ENCODE peak calls at places on chromosomes 4 and X, in five cellular contexts. E is fibroblast of the aortic adventitia; Q is CD8-positive, alpha-beta memory T cell; S is HCT116; R is fibroblast of mammary gland. B is an unnamed sample.

GRCh38 chrX:71606536-71607216 is 11.6 kb downstream of the CXCR3 start:
- DNase-seq in E (no peak), Q (no peak), S (no peak), R (no peak), B (no peak)

GRCh38 chrX:101550362-101550761 is at the start of gene ARMCX1:
- DNase-seq in E (peak; percentile 79), Q (no peak), S (no peak), R (peak; percentile 84), B (peak; percentile 16)

GRCh38 chrX:68196939-68197791 is 236.1 kb downstream of the OPHN1 start:
- DNase-seq in E (peak; percentile 64), Q (no peak), S (peak; percentile 37), R (peak; percentile 53), B (peak; percentile 13)

GRCh38 chr4:101367201-101367600 is 19.9 kb upstream of the PPP3CA start:
- DNase-seq in E (peak; percentile 91), Q (no peak), S (no peak), R (peak; percentile 84), B (no peak)

GRCh38 chr4:22514001-22514400 is 1.9 kb downstream of the ADGRA3 start:
- DNase-seq in E (peak; percentile 52), Q (no peak), S (no peak), R (peak; percentile 83), B (no peak)

GRCh38 chr4:108110450-108110849 is 58.3 kb downstream of the LEF1 start:
- DNase-seq in E (no peak), Q (no peak), S (no peak), R (no peak), B (no peak)

GRCh38 chrX:13742397-13743176 is 8.0 kb downstream of the OFD1 start:
- DNase-seq in E (no peak), Q (peak; percentile 42), S (no peak), R (no peak), B (no peak)

GRCh38 chr4:53476232-53477037 is 99.0 kb downstream of the FIP1L1 start:
- DNase-seq in E (peak; percentile 99), Q (no peak), S (no peak), R (peak; percentile 100), B (no peak)

GRCh38 chrX:13401724-13402123 is 81.9 kb upstream of the ATXN3L start:
- DNase-seq in E (no peak), Q (no peak), S (no peak), R (no peak), B (no peak)

GRCh38 chrX:68146054-68146453 is 287.2 kb downstream of the OPHN1 start:
- DNase-seq in E (peak; percentile 65), Q (no peak), S (peak; percentile 10), R (peak; percentile 65), B (no peak)

GRCh38 chr4:22483551-22483981 is 32.3 kb downstream of the ADGRA3 start:
- DNase-seq in E (peak; percentile 74), Q (no peak), S (no peak), R (peak; percentile 98), B (no peak)

GRCh38 chr4:87823741-87824140 is 9.0 kb upstream of the MEPE start:
- DNase-seq in E (no peak), Q (no peak), S (no peak), R (no peak), B (no peak)

GRCh38 chrX:129403974-129404669 is 119.2 kb downstream of the SMARCA1 start:
- DNase-seq in E (no peak), Q (no peak), S (no peak), R (no peak), B (no peak)

GRCh38 chr4:105122334-105122733 is 24.3 kb upstream of the TET2 start:
- DNase-seq in E (peak; percentile 31), Q (no peak), S (no peak), R (no peak), B (peak; percentile 39)

GRCh38 chr4:7857238-7857701 is 82.4 kb downstream of the AFAP1 start:
- DNase-seq in E (peak; percentile 99), Q (no peak), S (no peak), R (peak; percentile 97), B (no peak)

GRCh38 chr4:88008133-88008621 is 742 bp downstream of the PKD2 start:
- DNase-seq in E (peak; percentile 51), Q (no peak), S (no peak), R (peak; percentile 49), B (no peak)

GRCh38 chr4:38856524-38857337 is at the start of gene TLR6:
- DNase-seq in E (peak; percentile 64), Q (peak; percentile 46), S (peak; percentile 80), R (peak; percentile 59), B (peak; percentile 52)

GRCh38 chr4:38855466-38855865 is 1.2 kb downstream of the TLR6 start:
- DNase-seq in E (no peak), Q (no peak), S (no peak), R (no peak), B (no peak)

GRCh38 chr4:38857354-38858096 is 908 bp upstream of the TLR6 start:
- DNase-seq in E (peak; percentile 86), Q (no peak), S (peak; percentile 92), R (peak; percentile 94), B (no peak)

GRCh38 chr4:38858097-38858420 is 1.4 kb upstream of the TLR6 start:
- DNase-seq in E (no peak), Q (no peak), S (no peak), R (no peak), B (no peak)

GRCh38 chr4:38856046-38856445 is 571 bp downstream of the TLR6 start:
- DNase-seq in E (no peak), Q (no peak), S (no peak), R (no peak), B (no peak)
- H3K4me3 ChIP-seq in E (no peak overlapping the region), Q (peak overlapping the region; percentile 11), S (peak overlapping the region; percentile 41), R (no peak overlapping the region), B (no peak overlapping the region)

DNA sequence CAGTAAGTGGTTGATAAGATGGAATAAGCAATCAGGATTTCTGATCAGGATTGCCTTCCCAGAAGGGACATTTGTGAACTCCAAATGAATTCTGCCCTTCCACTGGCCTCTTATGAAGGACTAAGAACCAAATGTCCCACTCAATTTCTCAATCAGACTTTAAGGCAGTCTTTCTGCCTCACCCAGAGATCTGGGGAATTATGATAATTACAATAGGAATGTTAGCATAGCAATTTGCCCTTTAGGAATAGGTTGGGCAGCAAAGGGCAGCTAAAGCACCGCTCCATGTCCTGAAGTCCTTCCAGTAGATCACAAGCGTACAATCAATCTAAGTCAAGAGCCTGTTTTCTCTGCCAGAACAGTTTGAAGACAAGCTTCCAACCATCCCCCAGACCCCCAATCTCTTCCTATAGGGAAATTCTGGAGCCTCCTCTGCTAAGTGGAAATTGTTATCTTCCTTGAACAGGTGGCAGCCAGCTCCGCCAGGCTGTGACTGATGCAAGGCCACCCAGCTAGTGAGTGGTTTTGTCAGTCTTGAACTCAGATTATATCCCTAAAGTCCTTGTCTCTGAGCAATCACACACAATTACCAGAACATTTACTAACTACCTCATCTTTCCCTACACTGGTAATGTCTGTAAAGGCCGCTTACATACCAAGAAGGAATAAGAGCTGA is 18.6 kb downstream of the NKX3-2 start:
- DNase-seq in E (no peak), Q (no peak), S (no peak), R (no peak), B (no peak)
- H3K4me3 ChIP-seq in E (no peak overlapping the region), Q (no peak overlapping the region), S (no peak overlapping the region), R (no peak overlapping the region), B (no peak overlapping the region)

DNA sequence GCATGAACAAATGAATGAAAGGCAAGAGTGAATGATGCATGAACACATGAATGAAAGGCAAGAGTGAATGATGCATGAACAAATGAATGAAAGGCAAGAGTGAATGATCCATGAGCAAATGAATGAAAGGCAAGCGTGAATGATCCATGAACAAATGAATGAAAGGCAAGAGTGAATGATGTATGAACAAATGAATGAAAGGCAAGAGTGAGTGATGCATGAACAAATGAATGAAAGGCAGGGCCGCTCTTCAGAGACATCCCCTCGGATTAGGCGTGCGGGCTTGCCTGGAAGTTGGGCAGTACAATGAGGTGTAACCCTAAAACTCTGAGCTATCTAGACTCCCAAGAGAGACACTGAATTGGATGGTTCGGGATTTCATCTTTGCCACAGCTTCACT is 3.7 kb downstream of the PCGF3 start:
- DNase-seq in E (no peak), Q (no peak), S (no peak), R (no peak), B (no peak)
- H3K4me3 ChIP-seq in E (no peak overlapping the region), Q (no peak overlapping the region), S (no peak overlapping the region), R (no peak overlapping the region), B (no peak overlapping the region)

GRCh38 chrX:76148011-76148665 is 24.7 kb upstream of the PBDC1 start:
- DNase-seq in E (peak; percentile 43), Q (no peak), S (no peak), R (peak; percentile 51), B (no peak)
- H3K4me3 ChIP-seq in E (peak overlapping the region; percentile 25), Q (peak overlapping the region; percentile 47), S (no peak overlapping the region), R (peak overlapping the region; percentile 5), B (no peak overlapping the region)

DNA sequence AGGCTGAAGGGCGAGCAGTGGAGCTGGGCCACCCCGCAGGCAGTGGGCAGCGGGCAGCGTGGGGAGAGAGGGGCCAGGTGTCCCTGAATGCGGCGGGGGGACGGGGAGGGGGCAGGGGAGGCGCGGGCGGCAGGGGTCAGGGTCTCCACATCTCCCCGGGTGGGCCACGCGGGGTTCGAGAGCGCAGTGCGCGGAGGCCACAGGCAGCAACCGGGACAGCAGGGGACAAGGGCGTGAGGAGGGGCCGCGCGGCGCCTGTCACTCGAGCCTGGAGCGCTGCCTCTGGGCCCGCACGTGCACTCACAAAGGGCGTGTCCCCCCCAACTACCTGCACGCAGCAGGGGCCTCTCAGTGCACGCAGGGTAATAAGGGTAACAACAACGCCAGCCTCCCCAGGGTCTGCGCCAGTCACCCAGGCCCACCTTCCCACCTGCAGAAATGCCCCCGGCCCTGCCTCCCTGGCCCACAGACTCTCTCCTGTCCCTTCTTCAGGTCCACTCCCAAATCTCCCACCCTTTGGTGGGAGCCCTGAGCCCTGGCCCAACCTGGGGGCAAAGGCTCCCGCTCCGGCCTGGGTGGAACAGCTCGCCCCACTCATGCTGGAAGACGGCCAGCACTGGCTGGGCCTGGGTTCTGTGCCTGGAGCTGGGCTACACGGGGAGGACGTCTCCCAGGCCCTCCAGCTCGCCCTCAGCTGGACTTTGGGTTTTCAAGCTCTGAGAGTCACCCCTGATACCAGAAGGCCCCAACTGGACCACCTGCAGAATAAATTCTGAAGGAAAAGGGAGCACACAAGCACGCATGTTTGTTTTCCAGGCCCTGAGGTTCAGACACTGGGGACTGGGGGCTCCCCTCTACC is 53.2 kb downstream of the ZFYVE28 start:
- DNase-seq in E (no peak), Q (no peak), S (no peak), R (no peak), B (no peak)
- H3K4me3 ChIP-seq in E (peak overlapping the region; percentile 78), Q (no peak overlapping the region), S (no peak overlapping the region), R (peak overlapping the region; percentile 53), B (no peak overlapping the region)

GRCh38 chr4:182600836-182601235 is 316.4 kb downstream of the DCTD start:
- DNase-seq in E (no peak), Q (no peak), S (no peak), R (no peak), B (no peak)
- H3K4me3 ChIP-seq in E (no peak overlapping the region), Q (no peak overlapping the region), S (no peak overlapping the region), R (no peak overlapping the region), B (no peak overlapping the region)

GRCh38 chrX:2700405-2701320 is 9.6 kb downstream of the CD99 start:
- DNase-seq in E (no peak), Q (no peak), S (no peak), R (no peak), B (no peak)

GRCh38 chrX:2701600-2701999 is 10.5 kb downstream of the CD99 start:
- DNase-seq in E (no peak), Q (no peak), S (no peak), R (no peak), B (no peak)

GRCh38 chrX:2705461-2705860 is 14.4 kb downstream of the CD99 start:
- DNase-seq in E (no peak), Q (no peak), S (no peak), R (no peak), B (no peak)

GRCh38 chrX:2705036-2705435 is 13.9 kb downstream of the CD99 start:
- DNase-seq in E (no peak), Q (no peak), S (no peak), R (peak; percentile 50), B (no peak)

GRCh38 chrX:2703991-2704369 is 12.9 kb downstream of the CD99 start:
- DNase-seq in E (peak; percentile 76), Q (no peak), S (no peak), R (peak; percentile 62), B (no peak)
- H3K4me3 ChIP-seq in E (no peak overlapping the region), Q (no peak overlapping the region), S (no peak overlapping the region), R (no peak overlapping the region), B (no peak overlapping the region)